ENCODE peak calls at places on chromosomes 7 and 10, in five cellular contexts. Q is natural killer cell, A is lower lobe of right lung, F is left lung, D is heart right ventricle. C is an unnamed sample.

GRCh38 chr7:124388751-124389150 is 355.9 kb upstream of the TMEM229A start:
- ATAC-seq in F (no peak), A (no peak), D (no peak), Q (no peak), C (no peak)

GRCh38 chr7:63043657-63044543 is 954.7 kb upstream of the ZNF722 start:
- ATAC-seq in Q (no peak), F (no peak), A (no peak), D (no peak), C (no peak)

GRCh38 chr7:71019703-71020102 is 112.2 kb upstream of the GALNT17 start:
- ATAC-seq in Q (no peak), A (peak), F (peak), D (peak), C (peak)

GRCh38 chr10:122336961-122337360 is 37.5 kb upstream of the PLEKHA1 start:
- ATAC-seq in F (no peak), D (no peak), A (no peak), Q (no peak), C (no peak)

GRCh38 chr10:132516771-132517725 is 20.5 kb upstream of the INPP5A start:
- ATAC-seq in D (peak), A (peak), Q (no peak), F (peak), C (peak)

GRCh38 chr7:55517191-55517633 is 55.1 kb downstream of the VOPP1 start:
- ATAC-seq in D (no peak), F (no peak), A (no peak), Q (no peak), C (no peak)

GRCh38 chr10:112265745-112266144 is 17.5 kb upstream of the TECTB start:
- ATAC-seq in F (no peak), A (no peak), Q (no peak), D (no peak), C (no peak)

GRCh38 chr7:45599851-45600706 is 25.9 kb downstream of the ADCY1 start:
- ATAC-seq in D (peak), F (no peak), Q (no peak), A (no peak), C (no peak)

GRCh38 chr7:132462478-132462877 is 113.8 kb downstream of the PLXNA4 start:
- ATAC-seq in D (no peak), A (no peak), F (no peak), Q (no peak), C (no peak)

GRCh38 chr10:63437334-63437949 is 28.3 kb downstream of the JMJD1C start:
- ATAC-seq in F (no peak), Q (no peak), D (peak), A (no peak), C (no peak)

GRCh38 chr10:78457804-78458483 is 424.3 kb downstream of the RPS24 start:
- ATAC-seq in D (no peak), Q (no peak), F (no peak), A (no peak), C (no peak)

GRCh38 chr10:124429576-124429975 is 10.9 kb upstream of the OAT start:
- ATAC-seq in A (no peak), Q (no peak), F (no peak), D (no peak), C (no peak)

GRCh38 chr7:7416031-7416968 is 119.4 kb downstream of the COL28A1 start:
- ATAC-seq in A (peak), Q (peak), D (no peak), F (peak), C (no peak)

GRCh38 chr7:1193593-1194424 is 33.8 kb upstream of the ZFAND2A start:
- ATAC-seq in D (peak), F (peak), Q (no peak), A (peak), C (peak)
- TF ChIP-seq CTCF in D (peak), F (peak), Q (no peak), A (peak), C (peak)

GRCh38 chr10:97298223-97298571 is 5.8 kb upstream of the ARHGAP19 start:
- ATAC-seq in A (no peak), D (no peak), F (no peak), Q (no peak), C (no peak)

GRCh38 chr10:97292862-97293198 is 393 bp upstream of the ARHGAP19 start:
- ATAC-seq in D (no peak), F (no peak), Q (no peak), A (no peak), C (no peak)

GRCh38 chr10:97297556-97298222 is 5.3 kb upstream of the ARHGAP19 start:
- ATAC-seq in D (no peak), F (peak), A (peak), Q (no peak), C (no peak)

GRCh38 chr10:97291357-97292096 is 910 bp downstream of the ARHGAP19 start:
- ATAC-seq in F (peak), A (peak), D (no peak), Q (no peak), C (no peak)

GRCh38 chr10:97292097-97292861 is at the start of gene ARHGAP19:
- ATAC-seq in D (peak), A (peak), Q (peak), F (peak), C (peak)
- TF ChIP-seq CTCF in D (no peak), A (peak), Q (no peak), F (peak), C (peak)

DNA sequence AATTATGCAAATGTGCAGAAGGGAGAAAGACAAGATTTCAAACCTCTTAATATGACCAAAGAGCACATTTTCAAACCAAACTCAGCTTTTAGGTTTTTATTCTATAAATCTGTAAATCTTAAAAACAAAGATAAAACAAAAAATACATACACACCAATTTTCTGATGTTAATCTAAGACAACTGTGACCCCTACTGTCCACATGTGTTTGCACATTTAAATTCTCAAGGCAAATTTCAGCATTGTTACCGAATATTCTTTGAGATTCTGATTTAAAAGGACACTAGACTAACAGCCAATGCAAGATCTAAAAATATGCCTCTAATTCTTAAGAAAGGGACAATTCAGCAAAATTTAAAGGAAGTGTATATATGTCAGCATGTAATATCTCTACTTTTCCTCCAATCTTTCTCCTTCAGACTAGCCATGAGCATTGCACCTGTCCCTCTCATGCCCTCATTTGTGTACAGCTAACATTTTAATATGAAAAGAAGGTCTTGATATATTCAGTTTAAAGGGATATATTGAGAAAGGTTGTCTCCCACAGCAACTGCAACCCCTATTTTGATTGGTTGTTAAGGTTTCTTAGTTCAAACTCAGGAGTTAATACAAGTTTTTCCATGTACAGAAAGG is 417.9 kb downstream of the IPMK start:
- ATAC-seq in D (no peak), F (peak), A (no peak), Q (no peak), C (no peak)
- TF ChIP-seq CTCF in D (peak), F (no peak), A (no peak), Q (no peak), C (no peak)

GRCh38 chr7:157726764-157727163 is 390.0 kb downstream of the DNAJB6 start:
- ATAC-seq in Q (no peak), A (no peak), D (no peak), F (no peak), C (no peak)

GRCh38 chr7:157734926-157735640 is 398.3 kb downstream of the DNAJB6 start:
- ATAC-seq in A (no peak), F (no peak), D (no peak), Q (no peak), C (no peak)

GRCh38 chr7:157730614-157731013 is 393.8 kb downstream of the DNAJB6 start:
- ATAC-seq in Q (peak), A (peak), F (no peak), D (no peak), C (no peak)

GRCh38 chr7:157727964-157728615 is 391.3 kb downstream of the DNAJB6 start:
- ATAC-seq in D (no peak), Q (no peak), A (no peak), F (no peak), C (no peak)

DNA sequence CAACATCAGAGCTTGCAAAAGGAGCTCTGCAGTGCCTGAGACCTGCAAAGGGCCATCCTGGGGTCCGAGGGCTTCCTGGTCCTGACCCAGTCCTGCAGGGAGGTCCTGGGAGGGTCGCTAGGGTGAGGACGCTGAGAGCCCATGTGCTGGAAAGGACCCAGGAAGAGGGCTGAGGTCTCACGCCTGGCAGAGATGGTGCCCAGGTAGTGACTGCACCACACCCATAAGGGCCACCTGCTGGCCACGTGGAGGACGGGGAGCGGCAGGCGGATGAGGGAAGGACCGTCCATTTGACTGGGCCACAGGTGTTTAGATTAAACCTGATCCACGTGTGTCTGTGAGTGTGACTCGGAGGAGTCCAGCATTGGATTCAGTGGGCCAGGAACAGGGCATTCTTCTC is 392.8 kb downstream of the DNAJB6 start:
- ATAC-seq in A (no peak), D (no peak), Q (no peak), F (no peak), C (no peak)
- TF ChIP-seq CTCF in A (no peak), D (no peak), Q (no peak), F (no peak), C (no peak)

GRCh38 chr10:103367379-103367781 is 396 bp upstream of the TAF5 start:
- ATAC-seq in F (no peak), D (no peak), A (no peak), Q (no peak), C (no peak)

GRCh38 chr10:103373544-103373943 is 5.8 kb downstream of the TAF5 start:
- ATAC-seq in D (no peak), A (no peak), F (no peak), Q (no peak), C (no peak)

GRCh38 chr10:103367782-103368518 is at the start of gene TAF5:
- ATAC-seq in A (peak), D (peak), F (peak), Q (peak), C (peak)
- TF ChIP-seq CTCF in A (no peak), D (no peak), F (peak), Q (no peak), C (peak)

DNA sequence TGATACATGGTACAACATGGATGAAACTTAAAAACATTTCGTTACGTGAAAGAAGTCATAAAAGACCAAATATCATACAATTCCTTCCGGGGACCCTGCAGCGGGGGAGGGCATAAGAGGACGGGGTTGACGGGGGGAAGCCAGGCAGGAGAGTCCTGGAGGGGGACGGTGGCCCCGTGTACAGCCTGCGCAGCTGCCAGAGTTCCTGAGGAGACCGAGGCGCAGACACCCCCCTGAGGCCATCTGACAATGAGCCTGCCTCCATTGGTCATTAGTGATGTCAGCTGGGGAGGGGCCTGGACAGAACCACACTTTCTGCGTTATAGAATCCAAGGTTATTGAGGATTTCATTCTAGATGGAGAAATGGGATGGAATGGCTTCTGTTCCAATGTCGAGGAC is 47.2 kb downstream of the PRKAG2 start:
- ATAC-seq in F (no peak), Q (no peak), D (no peak), A (no peak), C (no peak)
- TF ChIP-seq CTCF in F (no peak), Q (no peak), D (no peak), A (no peak), C (no peak)

DNA sequence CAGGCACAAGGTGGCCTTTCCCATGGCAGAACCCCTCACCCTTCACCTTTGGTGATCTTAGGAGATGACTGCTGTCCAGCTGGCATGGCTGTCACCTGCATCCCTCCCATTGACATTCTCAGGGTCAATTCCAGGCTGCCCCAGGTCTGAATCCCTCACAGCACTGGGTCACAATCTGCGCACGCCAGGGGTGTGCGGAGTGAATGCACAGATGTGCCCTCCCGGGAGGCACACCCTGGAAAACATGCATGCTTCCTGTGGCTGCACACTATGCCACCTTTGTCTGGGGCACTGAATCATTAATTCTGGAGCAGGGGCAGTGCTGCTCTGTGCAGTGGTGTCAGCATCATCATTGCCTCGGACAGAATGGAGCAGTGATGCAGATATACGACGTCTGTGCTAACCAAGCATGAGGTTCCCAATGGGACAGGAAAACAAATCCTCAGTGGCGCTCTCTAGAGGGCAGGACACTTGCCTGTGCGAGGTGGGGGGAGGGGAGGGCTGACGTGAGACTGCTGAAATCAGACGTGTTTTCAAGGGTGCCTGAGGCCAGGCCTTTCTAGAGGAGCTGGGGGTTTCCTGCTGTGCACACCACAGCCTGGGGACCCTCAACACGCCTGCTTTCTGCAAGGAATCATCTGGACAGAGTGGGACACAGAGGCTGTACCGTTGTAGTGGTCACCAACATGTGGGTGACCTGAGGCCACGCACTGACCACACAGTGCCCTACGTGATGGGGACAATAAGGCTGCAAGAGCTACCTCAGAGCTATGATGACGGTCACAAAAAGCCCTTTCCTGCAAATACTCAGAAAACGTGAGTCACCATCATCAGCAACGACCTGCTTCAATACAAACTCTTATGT is 77.9 kb downstream of the HIPK2 start:
- ATAC-seq in D (no peak), A (peak), F (no peak), Q (peak), C (no peak)
- TF ChIP-seq CTCF in D (no peak), A (no peak), F (no peak), Q (no peak), C (no peak)

DNA sequence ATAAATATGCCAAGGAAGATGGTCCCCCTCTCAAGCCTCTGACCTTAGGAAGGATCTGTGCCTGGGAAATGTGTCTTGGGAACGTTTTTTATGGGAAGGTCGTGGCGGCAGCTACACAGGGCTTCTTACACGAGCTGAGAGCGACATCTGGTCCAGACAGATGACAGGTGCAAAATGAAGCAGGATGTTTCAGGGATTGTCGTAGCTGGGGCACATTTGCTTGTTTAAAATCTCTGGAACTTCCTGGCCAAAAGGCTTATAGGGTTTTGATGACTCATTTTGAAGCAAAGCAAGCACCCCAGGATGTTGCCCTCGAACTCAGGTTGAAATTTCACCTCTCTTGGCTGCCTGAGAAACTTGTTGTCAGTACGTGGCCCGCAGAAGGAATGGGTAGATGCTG is 117.4 kb downstream of the CAMK1D start:
- ATAC-seq in D (no peak), F (no peak), Q (no peak), A (no peak), C (no peak)
- TF ChIP-seq CTCF in D (no peak), F (no peak), Q (no peak), A (no peak), C (no peak)

DNA sequence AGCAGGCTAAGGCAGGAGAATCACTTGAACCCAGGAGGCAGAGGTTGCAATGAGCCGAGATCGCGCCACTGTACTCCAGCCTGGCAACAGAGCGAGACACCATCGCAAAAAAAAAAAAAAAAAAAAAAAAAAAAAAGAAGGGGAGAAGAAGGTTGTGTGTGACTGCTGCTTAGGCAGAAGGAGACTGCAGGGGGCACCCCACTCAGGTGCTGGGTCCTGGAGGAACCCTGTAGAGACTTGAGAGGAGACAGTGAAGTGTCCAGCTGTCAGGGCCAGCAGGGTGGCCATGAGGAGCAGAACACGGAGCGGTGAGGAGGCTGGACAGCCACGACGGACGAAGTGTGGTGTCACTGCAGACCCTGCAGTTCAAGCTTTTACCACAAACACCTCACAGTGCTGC is 99.0 kb upstream of the NMT2 start:
- ATAC-seq in Q (no peak), F (no peak), A (no peak), D (peak), C (no peak)
- TF ChIP-seq CTCF in Q (no peak), F (no peak), A (no peak), D (no peak), C (no peak)